ENCODE peak calls at places on chromosome 4, in nine cellular contexts. T is SJSA1; O is colonic mucosa; P is lung; M is heart left ventricle; C is Peyer's patch; B is DND-41; E is naive thymus-derived CD4-positive, alpha-beta T cell; R is aorta. Y is an unnamed sample. For H3K27me3, the result is how much of the 10 kb centered on the place peaks cover.

GRCh38 chr4:53852343-53852742 is 212.1 kb downstream of the CHIC2 start:
- DNase-seq in P (no peak), E (no peak), R (no peak), B (no peak), C (no peak), T (no peak), M (no peak), O (no peak), Y (no peak)

GRCh38 chr4:17718471-17718870 is 63.0 kb downstream of the FAM184B start:
- DNase-seq in B (no peak), T (no peak), R (no peak), O (no peak), M (no peak), P (no peak), C (no peak), E (no peak), Y (no peak)

GRCh38 chr4:96736352-96736889 is 896.5 kb downstream of the PDHA2 start:
- DNase-seq in C (no peak), B (no peak), E (no peak), M (no peak), R (no peak), P (no peak), T (no peak), O (no peak), Y (no peak)

GRCh38 chr4:139126898-139127297 is 50.1 kb downstream of the ELF2 start:
- DNase-seq in O (no peak), B (no peak), P (no peak), R (no peak), M (no peak), C (no peak), T (no peak), E (no peak), Y (no peak)

GRCh38 chr4:9964884-9965283 is 56.4 kb downstream of the SLC2A9 start:
- DNase-seq in C (no peak), T (no peak), R (no peak), P (no peak), B (no peak), E (no peak), O (no peak), M (no peak), Y (no peak)

GRCh38 chr4:145938618-145939177 is at the start of gene ZNF827:
- DNase-seq in P (peak), O (peak), T (peak), C (peak), B (peak), E (peak), M (peak), R (peak), Y (peak)

GRCh38 chr4:107155366-107155765 is 119.3 kb upstream of the DKK2 start:
- DNase-seq in B (no peak), O (no peak), M (no peak), R (no peak), P (no peak), T (no peak), E (no peak), C (no peak), Y (no peak)

GRCh38 chr4:16505726-16506125 is 279.5 kb upstream of the TAPT1 start:
- DNase-seq in M (peak), R (no peak), B (no peak), O (no peak), P (no peak), E (no peak), T (no peak), C (no peak), Y (no peak)

GRCh38 chr4:152382057-152382785 is 153.7 kb downstream of the FBXW7 start:
- DNase-seq in M (peak), B (peak), P (no peak), R (no peak), C (no peak), O (no peak), T (no peak), E (peak), Y (no peak)

GRCh38 chr4:139511320-139511719 is 44.7 kb downstream of the SETD7 start:
- DNase-seq in T (no peak), E (no peak), O (no peak), R (no peak), C (no peak), P (no peak), B (no peak), M (no peak), Y (no peak)

GRCh38 chr4:119260528-119260927 is 48.0 kb downstream of the USP53 start:
- DNase-seq in R (no peak), M (no peak), P (no peak), O (no peak), T (no peak), E (no peak), C (no peak), B (no peak), Y (no peak)

GRCh38 chr4:36242629-36243354 is 1.5 kb downstream of the ARAP2 start:
- DNase-seq in M (no peak), P (no peak), C (no peak), T (no peak), R (no peak), E (no peak), B (no peak), O (no peak), Y (no peak)

GRCh38 chr4:43564601-43565000 is 672.1 kb downstream of the GRXCR1 start:
- DNase-seq in O (no peak), E (no peak), P (no peak), C (no peak), M (no peak), B (no peak), R (no peak), T (no peak), Y (no peak)

GRCh38 chr4:71200944-71201533 is 137.8 kb upstream of the SLC4A4 start:
- DNase-seq in R (no peak), E (no peak), B (no peak), P (no peak), M (no peak), O (peak), C (no peak), T (no peak), Y (no peak)

GRCh38 chr4:116055857-116056827 is 942.7 kb upstream of the NDST4 start:
- DNase-seq in E (no peak), O (no peak), R (no peak), M (no peak), C (no peak), T (no peak), P (no peak), B (no peak), Y (no peak)

GRCh38 chr4:136383126-136383525 is 1149.2 kb downstream of the PCDH18 start:
- DNase-seq in M (no peak), P (no peak), C (no peak), T (no peak), B (no peak), O (no peak), E (no peak), R (no peak), Y (no peak)

GRCh38 chr4:119707336-119707735 is 78.7 kb upstream of the PDE5A start:
- DNase-seq in E (no peak), R (no peak), P (no peak), M (no peak), C (no peak), B (no peak), T (no peak), O (peak), Y (no peak)

GRCh38 chr4:5256416-5256815 is 205.1 kb downstream of the STK32B start:
- DNase-seq in T (no peak), O (no peak), B (no peak), C (no peak), P (no peak), M (no peak), E (no peak), R (no peak), Y (no peak)

GRCh38 chr4:120939693-120940092 is 17.2 kb upstream of the PRDM5 start:
- DNase-seq in R (no peak), B (no peak), C (no peak), M (no peak), O (no peak), T (no peak), P (no peak), E (no peak), Y (no peak)

GRCh38 chr4:48342559-48342878 is 1.2 kb downstream of the SLAIN2 start:
- DNase-seq in O (no peak), P (no peak), C (no peak), T (no peak), B (no peak), E (peak), R (no peak), M (no peak), Y (peak)

GRCh38 chr4:86959588-86960500 is 25.0 kb downstream of the AFF1 start:
- DNase-seq in M (no peak), O (no peak), C (no peak), B (no peak), T (no peak), E (no peak), R (no peak), P (no peak), Y (no peak)

GRCh38 chr4:82376109-82376508 is 2.3 kb upstream of the HNRNPD start:
- DNase-seq in O (no peak), R (no peak), B (no peak), M (no peak), T (no peak), C (no peak), P (no peak), E (no peak), Y (no peak)

GRCh38 chr4:121861427-121861826 is 8.8 kb downstream of the BBS7 start:
- DNase-seq in C (no peak), P (no peak), T (no peak), B (no peak), M (no peak), R (no peak), O (no peak), E (no peak), Y (no peak)

GRCh38 chr4:185587444-185588161 is 52.3 kb upstream of the PDLIM3 start:
- DNase-seq in B (no peak), T (no peak), R (no peak), P (no peak), C (peak), O (no peak), M (no peak), E (peak), Y (peak)

GRCh38 chr4:165152527-165152926 is 39.9 kb upstream of the TMEM192 start:
- DNase-seq in E (no peak), R (no peak), M (no peak), C (no peak), O (no peak), P (no peak), T (no peak), B (no peak), Y (no peak)

GRCh38 chr4:162075691-162076090 is 88.1 kb downstream of the FSTL5 start:
- DNase-seq in E (no peak), R (no peak), B (no peak), M (no peak), C (no peak), O (no peak), T (no peak), P (no peak), Y (no peak)

GRCh38 chr4:6095023-6095817 is 77.0 kb upstream of the C4orf50 start:
- DNase-seq in O (no peak), P (no peak), R (no peak), T (no peak), C (no peak), M (no peak), E (no peak), B (no peak), Y (no peak)

GRCh38 chr4:188960411-188961093 is 821.3 kb downstream of the TRIML1 start:
- DNase-seq in M (no peak), E (no peak), C (no peak), B (no peak), T (no peak), R (no peak), O (no peak), P (no peak), Y (no peak)
- H3K27me3 ChIP-seq in M (under half), E (under half), C (under half), B (under half), T (under half), R (under half), O (under half), P (under half), Y (under half)

GRCh38 chr4:153790962-153791551 is 2.2 kb upstream of the SFRP2 start:
- DNase-seq in B (no peak), M (no peak), P (no peak), O (no peak), C (no peak), R (peak), T (no peak), E (no peak), Y (peak)
- H3K27ac ChIP-seq in B (no peak), M (no peak), P (no peak), O (no peak), C (no peak), R (no peak), T (no peak), E (no peak), Y (no peak)

GRCh38 chr4:7981738-7982394 is 42.2 kb upstream of the AFAP1 start:
- DNase-seq in P (no peak), R (no peak), M (no peak), T (no peak), E (no peak), B (no peak), C (no peak), O (peak), Y (no peak)
- H3K27me3 ChIP-seq in P (under half), R (under half), M (under half), T (under half), E (under half), B (under half), C (under half), O (under half), Y (under half)

GRCh38 chr4:140706276-140706625 is 49.9 kb downstream of the TBC1D9 start:
- DNase-seq in B (no peak), E (no peak), R (no peak), C (no peak), P (no peak), M (no peak), O (no peak), T (no peak), Y (no peak)

GRCh38 chr4:140704964-140705363 is 51.2 kb downstream of the TBC1D9 start:
- DNase-seq in M (no peak), C (no peak), E (no peak), B (no peak), O (no peak), T (no peak), R (no peak), P (no peak), Y (no peak)

GRCh38 chr4:140703463-140703862 is 52.7 kb downstream of the TBC1D9 start:
- DNase-seq in E (no peak), P (no peak), T (no peak), R (no peak), B (no peak), O (no peak), M (no peak), C (no peak), Y (no peak)

GRCh38 chr4:140705625-140706275 is 50.4 kb downstream of the TBC1D9 start:
- DNase-seq in O (no peak), C (no peak), E (no peak), R (no peak), M (no peak), P (no peak), B (no peak), T (no peak), Y (no peak)

DNA sequence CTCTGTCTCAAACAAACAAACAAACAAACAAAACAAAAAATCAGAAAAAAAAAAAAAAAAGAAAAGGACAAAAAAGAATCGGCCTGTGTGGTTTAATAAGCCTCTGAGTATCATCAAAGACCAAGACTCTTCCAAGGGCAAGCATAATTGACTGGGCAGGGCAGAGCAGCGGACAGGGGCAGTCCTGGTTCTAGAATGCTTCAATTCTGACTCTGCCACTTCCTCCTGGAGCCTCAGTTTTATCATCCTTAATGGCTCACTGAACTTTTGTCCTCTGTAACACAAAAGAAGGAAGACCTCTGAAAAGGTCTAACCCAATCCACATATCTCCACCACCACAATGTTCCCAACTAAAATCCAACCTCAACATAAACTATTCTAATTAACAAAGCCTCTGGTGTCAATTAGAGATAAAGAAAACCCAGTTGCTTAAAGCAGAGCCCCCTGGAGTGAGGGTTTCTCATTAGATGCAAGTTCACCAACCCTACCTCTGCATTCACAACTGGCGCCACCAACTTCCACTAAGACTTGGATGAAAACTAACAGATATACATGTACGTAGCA is 51.7 kb downstream of the TBC1D9 start:
- DNase-seq in T (no peak), C (no peak), R (no peak), B (no peak), M (no peak), P (no peak), O (no peak), E (no peak), Y (no peak)
- H3K27ac ChIP-seq in T (no peak), C (peak), R (no peak), B (no peak), M (no peak), P (no peak), O (no peak), E (no peak), Y (no peak)

GRCh38 chr4:143700420-143701352 is at the start of gene FREM3:
- DNase-seq in C (no peak), T (no peak), E (no peak), M (no peak), R (peak), B (peak), O (no peak), P (no peak), Y (peak)
- H3K27me3 ChIP-seq in C (under half), T (under half), E (under half), M (under half), R (under half), B (under half), O (under half), P (under half), Y (under half)

GRCh38 chr4:113563691-113564378 is 197.7 kb downstream of the CAMK2D start:
- DNase-seq in E (no peak), T (no peak), O (no peak), R (no peak), P (no peak), C (no peak), B (no peak), M (no peak), Y (no peak)
- H3K27ac ChIP-seq in E (no peak), T (no peak), O (no peak), R (no peak), P (no peak), C (peak), B (no peak), M (no peak), Y (no peak)

DNA sequence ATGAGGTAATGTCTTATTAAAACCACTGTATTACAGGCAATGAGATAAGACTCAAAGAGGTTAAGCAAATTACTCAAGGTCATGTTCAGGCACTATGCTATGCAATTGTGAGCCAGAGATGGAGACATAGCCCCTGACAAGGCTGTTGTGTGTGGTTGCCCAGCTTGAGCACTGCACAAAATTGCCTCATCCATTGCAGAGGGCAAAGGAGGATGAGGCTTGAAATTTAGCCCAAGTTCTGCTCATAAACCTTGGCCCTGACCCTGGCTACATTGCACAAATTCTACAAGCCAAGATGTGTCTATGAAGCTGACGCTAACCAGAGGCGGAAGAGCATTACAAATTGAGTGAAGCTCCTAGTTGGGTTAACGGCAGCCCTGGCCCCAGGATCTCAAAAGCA is 65.6 kb upstream of the PGM2 start:
- DNase-seq in R (no peak), B (no peak), C (no peak), P (no peak), T (no peak), E (no peak), O (no peak), M (no peak), Y (no peak)
- H3K27me3 ChIP-seq in R (under half), B (under half), C (under half), P (under half), T (under half), E (under half), O (under half), M (under half), Y (under half)

GRCh38 chr4:101119141-101119540 is 228.2 kb downstream of the PPP3CA start:
- DNase-seq in C (no peak), B (no peak), P (no peak), E (no peak), O (no peak), M (no peak), T (no peak), R (no peak), Y (no peak)

GRCh38 chr4:101118641-101119040 is 228.7 kb downstream of the PPP3CA start:
- DNase-seq in O (no peak), E (no peak), T (no peak), C (no peak), M (no peak), B (no peak), P (no peak), R (no peak), Y (no peak)

GRCh38 chr4:101115841-101116240 is 231.5 kb downstream of the PPP3CA start:
- DNase-seq in M (no peak), E (no peak), O (no peak), R (no peak), P (no peak), T (no peak), C (no peak), B (no peak), Y (no peak)

GRCh38 chr4:101114936-101115372 is 232.4 kb downstream of the PPP3CA start:
- DNase-seq in C (no peak), P (no peak), R (no peak), B (no peak), T (no peak), E (no peak), O (no peak), M (no peak), Y (no peak)
- H3K27ac ChIP-seq in C (no peak), P (no peak), R (no peak), B (no peak), T (no peak), E (no peak), O (no peak), M (no peak), Y (no peak)

GRCh38 chr4:88606832-88607231 is 14.6 kb downstream of the HERC3 start:
- DNase-seq in O (no peak), M (no peak), E (no peak), B (no peak), T (no peak), C (no peak), R (no peak), P (no peak), Y (no peak)

GRCh38 chr4:88605744-88606143 is 13.5 kb downstream of the HERC3 start:
- DNase-seq in T (no peak), B (peak), P (no peak), M (no peak), C (no peak), E (no peak), O (no peak), R (no peak), Y (no peak)

GRCh38 chr4:88600129-88600849 is 8.0 kb downstream of the HERC3 start:
- DNase-seq in E (no peak), O (no peak), T (no peak), P (no peak), M (no peak), R (no peak), B (no peak), C (no peak), Y (no peak)

GRCh38 chr4:88609387-88609786 is 17.1 kb downstream of the HERC3 start:
- DNase-seq in C (no peak), M (no peak), E (no peak), R (no peak), O (no peak), T (no peak), P (no peak), B (no peak), Y (no peak)

DNA sequence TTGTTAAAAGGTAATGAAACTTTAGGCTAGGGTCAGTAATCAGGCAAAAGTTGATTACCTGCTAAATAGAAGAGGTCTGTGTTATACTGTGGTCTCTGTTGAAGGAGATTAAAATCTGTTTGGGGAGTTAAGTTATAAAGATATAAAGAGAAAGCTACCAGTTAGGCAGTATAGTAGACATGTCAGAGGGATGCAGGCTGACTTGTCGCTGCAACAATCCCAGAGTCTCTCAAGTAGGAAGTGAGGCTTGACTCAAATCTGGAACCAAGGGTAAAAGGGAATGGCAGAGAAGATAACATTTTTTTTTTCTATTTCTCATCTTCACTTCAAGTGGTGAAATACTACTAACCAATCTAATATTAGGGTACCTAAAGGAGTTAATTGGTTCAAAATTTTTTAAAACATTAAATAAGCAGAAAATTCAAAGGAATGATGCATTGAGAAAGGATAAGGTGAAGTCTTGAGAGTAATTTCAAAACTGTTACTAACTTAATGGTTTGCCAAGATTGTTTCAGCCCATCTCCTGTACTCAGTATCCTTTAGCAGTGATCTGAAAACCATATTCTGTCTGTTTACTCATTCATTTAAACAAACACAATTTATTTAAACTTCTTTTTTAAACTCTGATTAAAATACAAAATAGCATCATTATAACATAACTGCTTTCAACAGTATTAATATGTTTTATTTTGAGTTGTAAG is 12.8 kb downstream of the HERC3 start:
- DNase-seq in B (no peak), M (no peak), P (no peak), E (no peak), C (no peak), O (no peak), T (no peak), R (no peak), Y (no peak)
- H3K27me3 ChIP-seq in B (under half), M (under half), P (under half), E (under half), C (under half), O (under half), T (under half), R (under half), Y (under half)

Y was measured in CD4-positive, CD25-positive, alpha-beta regulatory T cell.